ENCODE peak calls at places on chromosomes 1 and 21, in seven cellular contexts. E, Y, L, O, D, A and M are unnamed samples.

GRCh38 chr21:44602474-44602871 is 2.1 kb downstream of the KRTAP10-7 start:
- DNase-seq in E (no peak), Y (no peak), L (peak), O (no peak), D (no peak), A (no peak), M (no peak)

GRCh38 chr1:92210701-92211100 is 7.0 kb upstream of the C1orf146 start:
- DNase-seq in E (no peak), Y (no peak), L (no peak), O (no peak), D (no peak), A (no peak), M (no peak)

GRCh38 chr1:58964428-58964827 is 180.6 kb upstream of the JUN start:
- DNase-seq in E (no peak), Y (no peak), L (no peak), O (no peak), D (no peak), A (no peak), M (no peak)

GRCh38 chr1:112083487-112083886 is 94.0 kb upstream of the KCND3 start:
- DNase-seq in E (no peak), Y (no peak), L (no peak), O (no peak), D (no peak), A (no peak), M (no peak)

GRCh38 chr1:212655668-212656440 is 43.8 kb downstream of the BATF3 start:
- DNase-seq in E (no peak), Y (no peak), L (no peak), O (no peak), D (no peak), A (no peak), M (no peak)

GRCh38 chr1:21436488-21437340 is 3.2 kb upstream of the NBPF3 start:
- DNase-seq in E (no peak), Y (peak), L (peak), O (no peak), D (no peak), A (no peak), M (no peak)

GRCh38 chr1:216883518-216883917 is 160.3 kb upstream of the ESRRG start:
- DNase-seq in E (no peak), Y (no peak), L (no peak), O (no peak), D (no peak), A (no peak), M (no peak)

GRCh38 chr1:231629132-231629531 is 2.5 kb downstream of the DISC1 start:
- DNase-seq in E (no peak), Y (no peak), L (no peak), O (no peak), D (no peak), A (no peak), M (no peak)

GRCh38 chr1:188489336-188490112 is 1660.8 kb downstream of the PLA2G4A start:
- DNase-seq in E (no peak), Y (no peak), L (no peak), O (no peak), D (no peak), A (no peak), M (no peak)

GRCh38 chr1:168653567-168653966 is 75.4 kb downstream of the DPT start:
- DNase-seq in E (no peak), Y (no peak), L (no peak), O (no peak), D (no peak), A (no peak), M (no peak)

GRCh38 chr1:244180256-244180655 is 129.2 kb downstream of the ZBTB18 start:
- DNase-seq in E (no peak), Y (no peak), L (no peak), O (no peak), D (no peak), A (no peak), M (no peak)

GRCh38 chr21:43287111-43287973 is 118.5 kb downstream of the CRYAA start:
- DNase-seq in E (no peak), Y (peak), L (no peak), O (no peak), D (no peak), A (peak), M (no peak)

GRCh38 chr1:20836230-20836629 is 49.1 kb upstream of the HP1BP3 start:
- DNase-seq in E (no peak), Y (no peak), L (no peak), O (no peak), D (no peak), A (no peak), M (no peak)

GRCh38 chr1:164733070-164733469 is 174.1 kb downstream of the PBX1 start:
- DNase-seq in E (no peak), Y (no peak), L (no peak), O (no peak), D (no peak), A (no peak), M (no peak)

GRCh38 chr1:233304489-233305102 is 9.1 kb upstream of the PCNX2 start:
- DNase-seq in E (no peak), Y (peak), L (peak), O (no peak), D (no peak), A (no peak), M (no peak)

GRCh38 chr1:221611930-221612777 is 129.7 kb downstream of the DUSP10 start:
- DNase-seq in E (no peak), Y (no peak), L (peak), O (no peak), D (no peak), A (no peak), M (no peak)

GRCh38 chr1:3692593-3692992 is 40.3 kb downstream of the TP73 start:
- DNase-seq in E (no peak), Y (no peak), L (no peak), O (no peak), D (no peak), A (no peak), M (no peak)

GRCh38 chr1:191643060-191643459 is 515.2 kb upstream of the RGS18 start:
- DNase-seq in E (no peak), Y (no peak), L (no peak), O (no peak), D (no peak), A (no peak), M (no peak)

GRCh38 chr1:203173566-203173965 is 2.1 kb downstream of the MYBPH start:
- DNase-seq in E (peak), Y (no peak), L (no peak), O (no peak), D (no peak), A (peak), M (peak)

GRCh38 chr1:32754282-32755097 is 51.9 kb upstream of the SYNC start:
- DNase-seq in E (no peak), Y (peak), L (peak), O (no peak), D (no peak), A (no peak), M (no peak)

GRCh38 chr1:114340906-114341698 is 169.9 kb downstream of the TRIM33 start:
- DNase-seq in E (no peak), Y (no peak), L (no peak), O (no peak), D (no peak), A (no peak), M (no peak)

GRCh38 chr1:201259476-201260235 is 23.6 kb upstream of the PKP1 start:
- DNase-seq in E (no peak), Y (no peak), L (no peak), O (no peak), D (peak), A (no peak), M (no peak)

GRCh38 chr1:86750076-86750475 is 45.7 kb downstream of the SH3GLB1 start:
- DNase-seq in E (no peak), Y (no peak), L (no peak), O (no peak), D (no peak), A (no peak), M (no peak)

GRCh38 chr1:8625981-8626898 is 191.2 kb downstream of the RERE start:
- DNase-seq in E (no peak), Y (peak), L (no peak), O (peak), D (no peak), A (no peak), M (no peak)

GRCh38 chr1:202161151-202162048 is 998 bp upstream of the PTPN7 start:
- DNase-seq in E (no peak), Y (peak), L (no peak), O (no peak), D (no peak), A (no peak), M (no peak)

GRCh38 chr1:157137051-157137772 is 983 bp downstream of the ETV3 start:
- DNase-seq in E (no peak), Y (peak), L (peak), O (no peak), D (no peak), A (no peak), M (no peak)

GRCh38 chr1:234782057-234782800 is 172.3 kb upstream of the IRF2BP2 start:
- DNase-seq in E (no peak), Y (no peak), L (no peak), O (no peak), D (no peak), A (no peak), M (no peak)

GRCh38 chr1:23816932-23817331 is 8.3 kb downstream of the HMGCL start:
- DNase-seq in E (no peak), Y (no peak), L (no peak), O (no peak), D (no peak), A (no peak), M (no peak)

GRCh38 chr1:246254854-246255253 is 252.2 kb downstream of the SMYD3 start:
- DNase-seq in E (no peak), Y (no peak), L (no peak), O (no peak), D (no peak), A (no peak), M (no peak)

GRCh38 chr1:3775498-3776230 is 3.1 kb downstream of the SMIM1 start:
- DNase-seq in E (peak), Y (peak), L (peak), O (peak), D (peak), A (no peak), M (peak)

GRCh38 chr1:52186449-52186848 is 44.6 kb downstream of the ZFYVE9 start:
- DNase-seq in E (no peak), Y (no peak), L (no peak), O (no peak), D (no peak), A (no peak), M (no peak)

DNA sequence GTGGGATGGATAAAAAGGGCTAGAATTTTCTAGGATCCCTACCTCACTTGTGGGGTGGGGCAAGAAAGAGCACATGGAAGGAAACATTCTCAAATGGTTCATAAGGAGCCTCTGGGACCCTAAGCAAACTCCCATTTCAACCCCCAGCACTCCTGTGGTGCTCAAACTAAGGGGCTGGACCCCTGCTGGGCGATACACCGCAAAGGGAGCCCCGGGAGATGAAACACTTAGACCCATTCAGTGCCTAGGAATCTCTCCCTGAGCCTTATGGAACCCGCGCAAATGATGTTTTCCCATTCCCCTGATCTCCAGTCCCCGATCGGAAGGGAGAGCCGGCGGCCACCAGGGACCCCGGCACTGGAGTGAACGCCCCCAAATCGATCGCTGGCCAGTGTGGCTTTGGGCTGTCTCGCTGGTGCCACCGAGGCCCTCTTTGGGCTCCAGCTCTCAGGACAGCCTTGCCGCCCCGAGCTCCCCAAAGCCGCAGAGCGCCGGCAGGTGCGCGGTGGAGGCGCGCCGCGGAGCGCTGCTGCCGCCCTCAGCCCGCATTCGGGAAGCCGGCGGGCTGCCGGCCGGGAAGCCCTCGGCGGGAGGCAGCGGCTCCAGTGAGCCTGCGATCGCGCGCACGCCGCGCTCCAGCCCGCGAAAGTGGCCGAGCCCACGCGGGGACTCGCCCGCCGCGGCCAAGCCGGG is 1.2 kb downstream of the PLXNA2 start:
- DNase-seq in E (no peak), Y (peak), L (peak), O (no peak), D (no peak), A (no peak), M (no peak)
- TF ChIP-seq TAF1 in E (no peak), Y (no peak), L (no peak), O (no peak), D (no peak), A (no peak), M (no peak)

DNA sequence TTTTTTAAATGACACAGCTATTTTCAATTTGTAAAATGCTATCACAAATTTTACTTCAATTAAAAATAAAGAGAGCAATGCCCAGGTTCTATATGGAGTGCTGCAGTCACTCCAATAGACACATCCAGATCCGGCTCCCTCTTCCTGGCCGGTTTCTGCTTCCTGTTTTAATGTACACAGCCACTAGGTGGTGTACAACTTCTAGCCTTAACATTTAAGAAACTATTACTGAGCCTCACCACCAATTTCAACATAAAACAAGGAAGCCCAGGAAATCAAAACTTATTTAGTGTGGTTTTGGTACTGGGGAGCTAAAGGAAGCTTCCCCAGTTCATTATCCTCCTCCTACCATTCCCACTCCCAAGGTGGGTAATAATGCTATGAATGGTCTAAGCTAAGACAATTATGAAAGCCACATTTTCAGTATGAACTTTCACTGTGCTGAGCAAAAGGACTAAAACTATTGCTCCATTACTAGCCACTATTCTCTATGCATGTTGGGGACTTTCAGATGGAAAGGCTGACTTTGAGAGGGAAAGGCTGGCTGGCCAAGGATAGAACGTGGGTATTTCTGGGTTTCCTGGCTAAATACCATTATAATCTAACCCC is 25.5 kb upstream of the MTMR11 start:
- DNase-seq in E (no peak), Y (peak), L (peak), O (peak), D (no peak), A (peak), M (no peak)
- TF ChIP-seq TAF1 in E (no peak), Y (no peak), L (no peak), O (no peak), D (no peak), A (no peak), M (no peak)

DNA sequence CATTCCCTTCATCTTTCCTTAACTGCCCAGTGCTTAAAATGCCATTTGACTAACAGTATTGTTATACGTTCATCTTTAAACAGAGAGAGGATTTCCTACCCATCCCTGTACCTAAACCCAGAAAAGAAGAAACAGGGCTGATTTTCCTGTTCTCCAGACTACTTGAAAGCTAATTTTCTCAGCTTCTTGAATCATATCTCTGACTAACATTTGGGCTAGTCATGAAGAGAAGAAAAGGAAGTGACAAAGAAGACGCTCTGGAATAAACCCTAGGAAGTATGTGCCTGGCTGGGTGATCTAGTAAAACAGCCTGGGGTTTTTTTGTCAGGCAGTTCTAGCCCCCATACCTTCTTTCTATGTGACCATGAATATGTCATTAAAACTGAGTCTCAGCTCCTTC is 44.8 kb upstream of the SGIP1 start:
- DNase-seq in E (no peak), Y (no peak), L (no peak), O (no peak), D (no peak), A (no peak), M (no peak)
- TF ChIP-seq TAF1 in E (no peak), Y (no peak), L (no peak), O (no peak), D (no peak), A (no peak), M (no peak)

GRCh38 chr1:13769212-13769611 is 69.2 kb downstream of the PRDM2 start:
- DNase-seq in E (no peak), Y (no peak), L (no peak), O (no peak), D (no peak), A (no peak), M (no peak)

GRCh38 chr1:13764533-13764932 is 64.5 kb downstream of the PRDM2 start:
- DNase-seq in E (no peak), Y (no peak), L (no peak), O (no peak), D (no peak), A (no peak), M (no peak)

GRCh38 chr1:13769830-13770229 is 69.8 kb downstream of the PRDM2 start:
- DNase-seq in E (no peak), Y (no peak), L (no peak), O (no peak), D (no peak), A (no peak), M (no peak)

GRCh38 chr1:13764933-13765332 is 64.9 kb downstream of the PRDM2 start:
- DNase-seq in E (no peak), Y (peak), L (no peak), O (no peak), D (no peak), A (no peak), M (no peak)

GRCh38 chr1:13766906-13767564 is 67.0 kb downstream of the PRDM2 start:
- DNase-seq in E (no peak), Y (no peak), L (no peak), O (no peak), D (no peak), A (no peak), M (no peak)
- TF ChIP-seq TAF1 in E (no peak), Y (no peak), L (no peak), O (no peak), D (no peak), A (no peak), M (no peak)

GRCh38 chr21:33424214-33424613 is 21.0 kb downstream of the IFNGR2 start:
- DNase-seq in E (no peak), Y (no peak), L (no peak), O (no peak), D (no peak), A (no peak), M (no peak)

GRCh38 chr21:33421713-33422393 is 18.6 kb downstream of the IFNGR2 start:
- DNase-seq in E (no peak), Y (no peak), L (no peak), O (peak), D (no peak), A (no peak), M (no peak)

GRCh38 chr21:33414926-33415325 is 11.7 kb downstream of the IFNGR2 start:
- DNase-seq in E (no peak), Y (no peak), L (no peak), O (no peak), D (no peak), A (no peak), M (no peak)

GRCh38 chr21:33418686-33419085 is 15.5 kb downstream of the IFNGR2 start:
- DNase-seq in E (no peak), Y (no peak), L (no peak), O (no peak), D (no peak), A (no peak), M (no peak)

DNA sequence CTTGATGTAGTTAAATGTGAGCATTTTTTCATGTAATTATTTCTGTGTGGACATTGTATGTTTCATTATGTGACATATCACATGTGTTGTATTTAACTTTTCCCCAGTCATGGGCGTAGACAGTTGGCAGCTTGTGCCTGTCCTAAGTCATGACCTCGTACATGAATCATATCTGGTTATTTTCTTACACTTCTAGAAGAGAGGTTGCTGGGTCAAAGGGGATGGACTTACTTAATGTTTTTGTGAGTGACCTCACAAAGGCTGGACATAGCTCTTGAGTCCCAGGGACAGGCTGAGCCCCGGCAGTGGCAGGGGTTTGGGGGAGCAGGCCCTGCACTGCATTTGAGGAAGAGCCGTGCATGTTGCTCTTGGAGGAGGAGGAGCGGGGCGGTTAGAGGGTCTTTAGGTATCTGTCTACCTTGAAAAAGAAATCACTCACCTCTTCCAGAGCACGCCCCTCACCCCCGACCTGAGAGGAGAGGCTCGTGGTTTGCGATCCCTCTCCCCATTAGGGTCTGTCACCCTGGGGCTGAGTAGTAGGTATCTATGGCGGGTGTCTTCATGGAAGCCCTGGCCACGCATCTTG is 16.4 kb downstream of the IFNGR2 start:
- DNase-seq in E (no peak), Y (no peak), L (no peak), O (no peak), D (no peak), A (no peak), M (no peak)
- TF ChIP-seq TAF1 in E (no peak), Y (no peak), L (no peak), O (no peak), D (no peak), A (no peak), M (no peak)

GRCh38 chr1:150813028-150813707 is 5.1 kb upstream of the CTSK start:
- DNase-seq in E (no peak), Y (peak), L (peak), O (peak), D (peak), A (no peak), M (peak)
- TF ChIP-seq TAF1 in E (no peak), Y (no peak), L (no peak), O (no peak), D (no peak), A (no peak), M (no peak)

GRCh38 chr1:74964508-74964907 is 169.7 kb upstream of the LHX8 start:
- DNase-seq in E (no peak), Y (no peak), L (peak), O (no peak), D (no peak), A (no peak), M (no peak)
- TF ChIP-seq TAF1 in E (no peak), Y (no peak), L (no peak), O (no peak), D (no peak), A (no peak), M (no peak)

DNA sequence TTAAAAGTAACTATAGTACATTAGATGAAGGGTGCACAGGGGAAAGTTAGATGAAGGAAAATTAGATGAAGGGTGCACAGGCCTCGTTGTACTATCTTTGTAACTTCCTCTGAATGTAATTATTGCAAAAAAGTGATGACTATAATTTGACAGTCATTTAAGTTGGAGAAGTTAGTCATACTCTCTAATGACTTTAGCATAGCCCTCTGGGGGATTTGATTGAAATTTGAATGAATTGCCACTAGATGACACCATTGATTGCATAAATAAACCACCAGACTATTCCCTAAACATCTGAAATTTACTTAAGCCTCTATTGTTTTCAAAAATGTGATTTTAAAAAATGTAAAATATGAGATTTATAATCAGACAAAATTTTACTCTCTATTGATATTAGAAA is 102.6 kb downstream of the TPR start:
- DNase-seq in E (no peak), Y (no peak), L (no peak), O (no peak), D (no peak), A (no peak), M (no peak)
- TF ChIP-seq TAF1 in E (no peak), Y (no peak), L (no peak), O (no peak), D (no peak), A (no peak), M (no peak)